ENCODE peak calls at places on chromosomes 16 and 17, in eight cellular contexts. One of them, this sample, is unnamed.

GRCh38 chr17:80254396-80255241 is 6.0 kb upstream of the RNF213 start:
- DNase-seq in endodermal cell: peak; percentile 49
- DNase-seq in thoracic aorta: peak; percentile 66
- DNase-seq in activated naive CD4-positive, alpha-beta T cell treated with Interleukin-2 at 50 U/mL for 16 hours: peak; percentile 79
- DNase-seq in dorsolateral prefrontal cortex: no peak
- DNase-seq in heart left ventricle: no peak
- DNase-seq in neural crest cell: no peak
- DNase-seq in activated CD4-positive, alpha-beta T cell treated with anti-CD3 and anti-CD28 coated beads for 48 hours: peak; percentile 79
- DNase-seq in this sample: peak; percentile 77

GRCh38 chr16:10388987-10389386 is 3.1 kb downstream of the ATF7IP2 start:
- DNase-seq in endodermal cell: no peak
- DNase-seq in thoracic aorta: no peak
- DNase-seq in activated CD4-positive, alpha-beta T cell treated with anti-CD3 and anti-CD28 coated beads for 48 hours: no peak
- DNase-seq in dorsolateral prefrontal cortex: no peak
- DNase-seq in activated naive CD4-positive, alpha-beta T cell treated with Interleukin-2 at 50 U/mL for 16 hours: no peak
- DNase-seq in heart left ventricle: no peak
- DNase-seq in neural crest cell: no peak
- DNase-seq in this sample: no peak

GRCh38 chr17:1515640-1516402 is 591 bp downstream of the INPP5K start:
- DNase-seq in thoracic aorta: no peak
- DNase-seq in activated naive CD4-positive, alpha-beta T cell treated with Interleukin-2 at 50 U/mL for 16 hours: peak; percentile 52
- DNase-seq in neural crest cell: peak; percentile 33
- DNase-seq in dorsolateral prefrontal cortex: no peak
- DNase-seq in endodermal cell: peak; percentile 92
- DNase-seq in activated CD4-positive, alpha-beta T cell treated with anti-CD3 and anti-CD28 coated beads for 48 hours: peak; percentile 55
- DNase-seq in heart left ventricle: peak; percentile 59
- DNase-seq in this sample: peak; percentile 71

GRCh38 chr17:4565209-4566141 is 5.1 kb upstream of the GGT6 start:
- DNase-seq in activated naive CD4-positive, alpha-beta T cell treated with Interleukin-2 at 50 U/mL for 16 hours: peak; percentile 55
- DNase-seq in activated CD4-positive, alpha-beta T cell treated with anti-CD3 and anti-CD28 coated beads for 48 hours: peak; percentile 73
- DNase-seq in neural crest cell: peak; percentile 59
- DNase-seq in endodermal cell: peak; percentile 90
- DNase-seq in dorsolateral prefrontal cortex: peak; percentile 65
- DNase-seq in heart left ventricle: peak; percentile 70
- DNase-seq in thoracic aorta: no peak
- DNase-seq in this sample: peak; percentile 91

GRCh38 chr17:56172517-56172982 is 19.3 kb downstream of the ANKFN1 start:
- DNase-seq in activated CD4-positive, alpha-beta T cell treated with anti-CD3 and anti-CD28 coated beads for 48 hours: no peak
- DNase-seq in activated naive CD4-positive, alpha-beta T cell treated with Interleukin-2 at 50 U/mL for 16 hours: no peak
- DNase-seq in thoracic aorta: no peak
- DNase-seq in heart left ventricle: peak; percentile 11
- DNase-seq in endodermal cell: peak; percentile 80
- DNase-seq in neural crest cell: no peak
- DNase-seq in dorsolateral prefrontal cortex: no peak
- DNase-seq in this sample: peak; percentile 86

GRCh38 chr17:62648247-62648953 is 20.9 kb downstream of the MRC2 start:
- DNase-seq in neural crest cell: no peak
- DNase-seq in endodermal cell: peak; percentile 40
- DNase-seq in dorsolateral prefrontal cortex: no peak
- DNase-seq in thoracic aorta: no peak
- DNase-seq in activated CD4-positive, alpha-beta T cell treated with anti-CD3 and anti-CD28 coated beads for 48 hours: no peak
- DNase-seq in heart left ventricle: no peak
- DNase-seq in activated naive CD4-positive, alpha-beta T cell treated with Interleukin-2 at 50 U/mL for 16 hours: no peak
- DNase-seq in this sample: no peak

GRCh38 chr17:44010966-44011647 is 3.7 kb downstream of the TMEM101 start:
- DNase-seq in thoracic aorta: no peak
- DNase-seq in activated CD4-positive, alpha-beta T cell treated with anti-CD3 and anti-CD28 coated beads for 48 hours: no peak
- DNase-seq in activated naive CD4-positive, alpha-beta T cell treated with Interleukin-2 at 50 U/mL for 16 hours: no peak
- DNase-seq in dorsolateral prefrontal cortex: no peak
- DNase-seq in neural crest cell: no peak
- DNase-seq in endodermal cell: no peak
- DNase-seq in heart left ventricle: no peak
- DNase-seq in this sample: no peak

GRCh38 chr17:44547625-44548297 is 9.5 kb upstream of the FZD2 start:
- DNase-seq in thoracic aorta: no peak
- DNase-seq in neural crest cell: no peak
- DNase-seq in activated naive CD4-positive, alpha-beta T cell treated with Interleukin-2 at 50 U/mL for 16 hours: no peak
- DNase-seq in dorsolateral prefrontal cortex: no peak
- DNase-seq in endodermal cell: peak; percentile 87
- DNase-seq in heart left ventricle: no peak
- DNase-seq in activated CD4-positive, alpha-beta T cell treated with anti-CD3 and anti-CD28 coated beads for 48 hours: no peak
- DNase-seq in this sample: no peak

GRCh38 chr16:85856585-85856984 is 42.4 kb upstream of the IRF8 start:
- DNase-seq in endodermal cell: peak; percentile 17
- DNase-seq in neural crest cell: no peak
- DNase-seq in activated naive CD4-positive, alpha-beta T cell treated with Interleukin-2 at 50 U/mL for 16 hours: no peak
- DNase-seq in dorsolateral prefrontal cortex: no peak
- DNase-seq in thoracic aorta: no peak
- DNase-seq in heart left ventricle: no peak
- DNase-seq in activated CD4-positive, alpha-beta T cell treated with anti-CD3 and anti-CD28 coated beads for 48 hours: no peak
- DNase-seq in this sample: no peak

GRCh38 chr17:63974594-63975192 is 2.0 kb upstream of the SCN4A start:
- DNase-seq in thoracic aorta: no peak
- DNase-seq in dorsolateral prefrontal cortex: no peak
- DNase-seq in heart left ventricle: no peak
- DNase-seq in endodermal cell: peak; percentile 77
- DNase-seq in activated naive CD4-positive, alpha-beta T cell treated with Interleukin-2 at 50 U/mL for 16 hours: no peak
- DNase-seq in neural crest cell: no peak
- DNase-seq in activated CD4-positive, alpha-beta T cell treated with anti-CD3 and anti-CD28 coated beads for 48 hours: no peak
- DNase-seq in this sample: no peak

GRCh38 chr17:72691601-72692000 is 400.9 kb downstream of the SLC39A11 start:
- DNase-seq in heart left ventricle: no peak
- DNase-seq in endodermal cell: no peak
- DNase-seq in activated CD4-positive, alpha-beta T cell treated with anti-CD3 and anti-CD28 coated beads for 48 hours: no peak
- DNase-seq in thoracic aorta: no peak
- DNase-seq in neural crest cell: no peak
- DNase-seq in activated naive CD4-positive, alpha-beta T cell treated with Interleukin-2 at 50 U/mL for 16 hours: no peak
- DNase-seq in dorsolateral prefrontal cortex: no peak
- DNase-seq in this sample: no peak

GRCh38 chr17:81342700-81343070 is 47.6 kb upstream of the SLC38A10 start:
- DNase-seq in activated CD4-positive, alpha-beta T cell treated with anti-CD3 and anti-CD28 coated beads for 48 hours: no peak
- DNase-seq in neural crest cell: no peak
- DNase-seq in thoracic aorta: no peak
- DNase-seq in dorsolateral prefrontal cortex: no peak
- DNase-seq in endodermal cell: no peak
- DNase-seq in heart left ventricle: no peak
- DNase-seq in activated naive CD4-positive, alpha-beta T cell treated with Interleukin-2 at 50 U/mL for 16 hours: no peak
- DNase-seq in this sample: no peak

GRCh38 chr17:34301986-34302385 is 16.4 kb downstream of the CCL11 start:
- DNase-seq in thoracic aorta: no peak
- DNase-seq in heart left ventricle: no peak
- DNase-seq in activated CD4-positive, alpha-beta T cell treated with anti-CD3 and anti-CD28 coated beads for 48 hours: no peak
- DNase-seq in endodermal cell: no peak
- DNase-seq in dorsolateral prefrontal cortex: no peak
- DNase-seq in neural crest cell: no peak
- DNase-seq in activated naive CD4-positive, alpha-beta T cell treated with Interleukin-2 at 50 U/mL for 16 hours: no peak
- DNase-seq in this sample: no peak

GRCh38 chr17:66115246-66115645 is 76.7 kb downstream of the CEP112 start:
- DNase-seq in neural crest cell: no peak
- DNase-seq in activated naive CD4-positive, alpha-beta T cell treated with Interleukin-2 at 50 U/mL for 16 hours: no peak
- DNase-seq in thoracic aorta: no peak
- DNase-seq in heart left ventricle: no peak
- DNase-seq in dorsolateral prefrontal cortex: no peak
- DNase-seq in activated CD4-positive, alpha-beta T cell treated with anti-CD3 and anti-CD28 coated beads for 48 hours: no peak
- DNase-seq in endodermal cell: no peak
- DNase-seq in this sample: no peak

GRCh38 chr17:59397316-59398073 is 66.0 kb downstream of the YPEL2 start:
- DNase-seq in activated naive CD4-positive, alpha-beta T cell treated with Interleukin-2 at 50 U/mL for 16 hours: no peak
- DNase-seq in thoracic aorta: no peak
- DNase-seq in heart left ventricle: no peak
- DNase-seq in endodermal cell: no peak
- DNase-seq in activated CD4-positive, alpha-beta T cell treated with anti-CD3 and anti-CD28 coated beads for 48 hours: no peak
- DNase-seq in dorsolateral prefrontal cortex: no peak
- DNase-seq in neural crest cell: no peak
- DNase-seq in this sample: no peak

GRCh38 chr17:4881761-4882555 is 17.4 kb upstream of the C17orf107 start:
- DNase-seq in heart left ventricle: no peak
- DNase-seq in thoracic aorta: no peak
- DNase-seq in dorsolateral prefrontal cortex: peak; percentile 69
- DNase-seq in activated naive CD4-positive, alpha-beta T cell treated with Interleukin-2 at 50 U/mL for 16 hours: peak; percentile 63
- DNase-seq in activated CD4-positive, alpha-beta T cell treated with anti-CD3 and anti-CD28 coated beads for 48 hours: peak; percentile 74
- DNase-seq in endodermal cell: peak; percentile 95
- DNase-seq in neural crest cell: no peak
- DNase-seq in this sample: peak; percentile 69

GRCh38 chr17:49508061-49508865 is 13.2 kb downstream of the NGFR start:
- DNase-seq in thoracic aorta: no peak
- DNase-seq in endodermal cell: peak; percentile 94
- DNase-seq in activated CD4-positive, alpha-beta T cell treated with anti-CD3 and anti-CD28 coated beads for 48 hours: no peak
- DNase-seq in activated naive CD4-positive, alpha-beta T cell treated with Interleukin-2 at 50 U/mL for 16 hours: no peak
- DNase-seq in neural crest cell: no peak
- DNase-seq in heart left ventricle: no peak
- DNase-seq in dorsolateral prefrontal cortex: no peak
- DNase-seq in this sample: peak; percentile 94

GRCh38 chr16:23351360-23351759 is 49.3 kb downstream of the SCNN1B start:
- DNase-seq in dorsolateral prefrontal cortex: no peak
- DNase-seq in endodermal cell: no peak
- DNase-seq in neural crest cell: no peak
- DNase-seq in activated naive CD4-positive, alpha-beta T cell treated with Interleukin-2 at 50 U/mL for 16 hours: no peak
- DNase-seq in heart left ventricle: no peak
- DNase-seq in activated CD4-positive, alpha-beta T cell treated with anti-CD3 and anti-CD28 coated beads for 48 hours: no peak
- DNase-seq in thoracic aorta: no peak
- DNase-seq in this sample: no peak

GRCh38 chr17:67253379-67253778 is 8.4 kb upstream of the HELZ start:
- DNase-seq in activated naive CD4-positive, alpha-beta T cell treated with Interleukin-2 at 50 U/mL for 16 hours: no peak
- DNase-seq in thoracic aorta: no peak
- DNase-seq in neural crest cell: no peak
- DNase-seq in dorsolateral prefrontal cortex: no peak
- DNase-seq in heart left ventricle: no peak
- DNase-seq in activated CD4-positive, alpha-beta T cell treated with anti-CD3 and anti-CD28 coated beads for 48 hours: no peak
- DNase-seq in endodermal cell: no peak
- DNase-seq in this sample: no peak

GRCh38 chr16:73058616-73059409 is 10.9 kb upstream of the ZFHX3 start:
- DNase-seq in endodermal cell: peak; percentile 84
- DNase-seq in thoracic aorta: no peak
- DNase-seq in activated CD4-positive, alpha-beta T cell treated with anti-CD3 and anti-CD28 coated beads for 48 hours: peak; percentile 20
- DNase-seq in activated naive CD4-positive, alpha-beta T cell treated with Interleukin-2 at 50 U/mL for 16 hours: peak; percentile 4
- DNase-seq in heart left ventricle: peak; percentile 43
- DNase-seq in dorsolateral prefrontal cortex: no peak
- DNase-seq in neural crest cell: peak; percentile 53
- DNase-seq in this sample: peak; percentile 90

GRCh38 chr17:57284984-57285646 is 28.8 kb downstream of the MSI2 start:
- DNase-seq in thoracic aorta: no peak
- DNase-seq in neural crest cell: no peak
- DNase-seq in activated naive CD4-positive, alpha-beta T cell treated with Interleukin-2 at 50 U/mL for 16 hours: peak; percentile 58
- DNase-seq in endodermal cell: peak; percentile 67
- DNase-seq in activated CD4-positive, alpha-beta T cell treated with anti-CD3 and anti-CD28 coated beads for 48 hours: peak; percentile 62
- DNase-seq in dorsolateral prefrontal cortex: no peak
- DNase-seq in heart left ventricle: no peak
- DNase-seq in this sample: no peak

GRCh38 chr16:3980311-3981111 is 100.0 kb upstream of the CREBBP start:
- DNase-seq in activated naive CD4-positive, alpha-beta T cell treated with Interleukin-2 at 50 U/mL for 16 hours: no peak
- DNase-seq in neural crest cell: no peak
- DNase-seq in dorsolateral prefrontal cortex: no peak
- DNase-seq in thoracic aorta: no peak
- DNase-seq in endodermal cell: no peak
- DNase-seq in activated CD4-positive, alpha-beta T cell treated with anti-CD3 and anti-CD28 coated beads for 48 hours: no peak
- DNase-seq in heart left ventricle: no peak
- DNase-seq in this sample: no peak

GRCh38 chr17:29084476-29085148 is 41.7 kb downstream of the PIPOX start:
- DNase-seq in endodermal cell: peak; percentile 81
- DNase-seq in activated naive CD4-positive, alpha-beta T cell treated with Interleukin-2 at 50 U/mL for 16 hours: no peak
- DNase-seq in heart left ventricle: no peak
- DNase-seq in dorsolateral prefrontal cortex: peak; percentile 39
- DNase-seq in thoracic aorta: no peak
- DNase-seq in activated CD4-positive, alpha-beta T cell treated with anti-CD3 and anti-CD28 coated beads for 48 hours: no peak
- DNase-seq in neural crest cell: no peak
- DNase-seq in this sample: peak; percentile 92

GRCh38 chr17:59751955-59752413 is 44.5 kb downstream of the VMP1 start:
- DNase-seq in activated naive CD4-positive, alpha-beta T cell treated with Interleukin-2 at 50 U/mL for 16 hours: peak; percentile 35
- DNase-seq in endodermal cell: no peak
- DNase-seq in heart left ventricle: no peak
- DNase-seq in dorsolateral prefrontal cortex: no peak
- DNase-seq in activated CD4-positive, alpha-beta T cell treated with anti-CD3 and anti-CD28 coated beads for 48 hours: no peak
- DNase-seq in neural crest cell: no peak
- DNase-seq in thoracic aorta: no peak
- DNase-seq in this sample: no peak

GRCh38 chr16:84497836-84498610 is 6.4 kb downstream of the MEAK7 start:
- DNase-seq in heart left ventricle: no peak
- DNase-seq in neural crest cell: no peak
- DNase-seq in thoracic aorta: no peak
- DNase-seq in activated naive CD4-positive, alpha-beta T cell treated with Interleukin-2 at 50 U/mL for 16 hours: no peak
- DNase-seq in dorsolateral prefrontal cortex: peak; percentile 16
- DNase-seq in activated CD4-positive, alpha-beta T cell treated with anti-CD3 and anti-CD28 coated beads for 48 hours: no peak
- DNase-seq in endodermal cell: peak; percentile 7
- DNase-seq in this sample: no peak

GRCh38 chr17:64291268-64291851 is 28.3 kb upstream of the TEX2 start:
- DNase-seq in neural crest cell: no peak
- DNase-seq in thoracic aorta: no peak
- DNase-seq in heart left ventricle: no peak
- DNase-seq in activated CD4-positive, alpha-beta T cell treated with anti-CD3 and anti-CD28 coated beads for 48 hours: peak; percentile 28
- DNase-seq in activated naive CD4-positive, alpha-beta T cell treated with Interleukin-2 at 50 U/mL for 16 hours: no peak
- DNase-seq in dorsolateral prefrontal cortex: no peak
- DNase-seq in endodermal cell: no peak
- DNase-seq in this sample: no peak

GRCh38 chr17:48344241-48344640 is 85.8 kb downstream of the SKAP1 start:
- DNase-seq in activated CD4-positive, alpha-beta T cell treated with anti-CD3 and anti-CD28 coated beads for 48 hours: no peak
- DNase-seq in thoracic aorta: no peak
- DNase-seq in heart left ventricle: no peak
- DNase-seq in neural crest cell: no peak
- DNase-seq in activated naive CD4-positive, alpha-beta T cell treated with Interleukin-2 at 50 U/mL for 16 hours: no peak
- DNase-seq in dorsolateral prefrontal cortex: no peak
- DNase-seq in endodermal cell: no peak
- DNase-seq in this sample: no peak

GRCh38 chr17:80151333-80151732 is 4.4 kb upstream of the EIF4A3 start:
- DNase-seq in activated CD4-positive, alpha-beta T cell treated with anti-CD3 and anti-CD28 coated beads for 48 hours: no peak
- DNase-seq in dorsolateral prefrontal cortex: no peak
- DNase-seq in heart left ventricle: no peak
- DNase-seq in endodermal cell: no peak
- DNase-seq in neural crest cell: no peak
- DNase-seq in thoracic aorta: no peak
- DNase-seq in activated naive CD4-positive, alpha-beta T cell treated with Interleukin-2 at 50 U/mL for 16 hours: no peak
- DNase-seq in this sample: no peak